ENCODE peak calls at places on chromosomes 2 and 18, in six cellular contexts. X is mesendoderm; N is CD8-positive, alpha-beta memory T cell; U is MM.1S; T is H9; D is CD4-positive, alpha-beta T cell. P is an unnamed sample. For H3K27me3, the result is how much of the 10 kb centered on the place peaks cover.

GRCh38 chr18:49565656-49566055 is 3.8 kb downstream of the LIPG start:
- DNase-seq in U (no peak), X (no peak), D (no peak), N (no peak), T (no peak), P (no peak)

GRCh38 chr2:102488063-102488462 is 15.0 kb downstream of the SLC9A4 start:
- DNase-seq in U (no peak), X (peak), D (no peak), T (no peak), N (no peak), P (no peak)

GRCh38 chr2:121103969-121104368 is 181.0 kb downstream of the TFCP2L1 start:
- DNase-seq in U (no peak), N (no peak), X (peak), T (no peak), D (no peak), P (no peak)

GRCh38 chr2:109318949-109319342 is 189.9 kb downstream of the SH3RF3 start:
- DNase-seq in D (no peak), T (no peak), X (no peak), N (no peak), U (no peak), P (no peak)

GRCh38 chr2:239253264-239253663 is 147.6 kb downstream of the HDAC4 start:
- DNase-seq in T (no peak), X (no peak), N (no peak), D (no peak), U (no peak), P (no peak)

GRCh38 chr2:185833864-185834263 is 95.3 kb downstream of the FSIP2 start:
- DNase-seq in T (no peak), U (no peak), N (no peak), X (no peak), D (no peak), P (no peak)

GRCh38 chr2:39313575-39313974 is 69.8 kb upstream of the CDKL4 start:
- DNase-seq in N (no peak), X (no peak), U (no peak), T (no peak), D (no peak), P (no peak)

GRCh38 chr2:54531558-54531957 is 75.4 kb downstream of the SPTBN1 start:
- DNase-seq in N (no peak), T (no peak), U (no peak), D (no peak), X (no peak), P (no peak)

GRCh38 chr2:204486855-204487254 is 58.4 kb upstream of the PARD3B start:
- DNase-seq in T (no peak), U (no peak), X (no peak), D (no peak), N (no peak), P (no peak)

GRCh38 chr2:1769703-1770422 is 25.5 kb upstream of the PXDN start:
- DNase-seq in N (peak), U (peak), D (peak), X (peak), T (peak), P (peak)

GRCh38 chr2:128505150-128505490 is 186.5 kb upstream of the HS6ST1 start:
- DNase-seq in X (no peak), U (no peak), T (no peak), N (no peak), D (no peak), P (no peak)

GRCh38 chr2:149021271-149021719 is 17.2 kb upstream of the LYPD6B start:
- DNase-seq in T (no peak), X (no peak), U (peak), N (no peak), D (no peak), P (no peak)

GRCh38 chr2:215671691-215672090 is 235.8 kb upstream of the FN1 start:
- DNase-seq in D (no peak), X (no peak), T (no peak), N (no peak), U (no peak), P (no peak)

GRCh38 chr2:234917245-234917975 is 34.4 kb upstream of the SH3BP4 start:
- DNase-seq in N (no peak), X (peak), U (no peak), D (no peak), T (no peak), P (peak)

GRCh38 chr2:102082591-102083586 is 59.7 kb upstream of the IL1R1 start:
- DNase-seq in X (no peak), U (no peak), D (no peak), N (peak), T (no peak), P (peak)

GRCh38 chr2:219116776-219117646 is 43.6 kb downstream of the NHEJ1 start:
- DNase-seq in D (no peak), U (no peak), N (no peak), X (no peak), T (no peak), P (no peak)

GRCh38 chr18:35610089-35610488 is 28.5 kb downstream of the GALNT1 start:
- DNase-seq in X (peak), U (no peak), N (no peak), T (no peak), D (no peak), P (no peak)

GRCh38 chr2:216349366-216349765 is 22.9 kb downstream of the MARCHF4 start:
- DNase-seq in D (no peak), X (peak), U (no peak), N (no peak), T (peak), P (no peak)

GRCh38 chr2:194343167-194343566 is 1313.9 kb upstream of the SLC39A10 start:
- DNase-seq in T (no peak), X (no peak), U (no peak), N (no peak), D (no peak), P (no peak)

GRCh38 chr18:76364282-76365259 is 130.5 kb downstream of the ZNF516 start:
- DNase-seq in U (peak), T (no peak), N (no peak), X (no peak), D (no peak), P (no peak)

GRCh38 chr2:165573534-165574461 is 104.3 kb downstream of the CSRNP3 start:
- DNase-seq in U (no peak), X (peak), N (no peak), T (peak), D (no peak), P (peak)

GRCh38 chr18:37986665-37987064 is 421.1 kb upstream of the CELF4 start:
- DNase-seq in T (no peak), N (no peak), X (no peak), U (no peak), D (no peak), P (no peak)

GRCh38 chr2:20585710-20586378 is 65.1 kb downstream of the HS1BP3 start:
- DNase-seq in U (no peak), N (no peak), D (no peak), T (no peak), X (no peak), P (no peak)

GRCh38 chr2:222809582-222809981 is 51.3 kb upstream of the ACSL3 start:
- DNase-seq in T (no peak), X (no peak), N (no peak), U (no peak), D (no peak), P (no peak)

GRCh38 chr2:63872571-63873328 is 31.1 kb downstream of the UGP2 start:
- DNase-seq in D (no peak), U (no peak), T (no peak), X (no peak), N (no peak), P (no peak)

DNA sequence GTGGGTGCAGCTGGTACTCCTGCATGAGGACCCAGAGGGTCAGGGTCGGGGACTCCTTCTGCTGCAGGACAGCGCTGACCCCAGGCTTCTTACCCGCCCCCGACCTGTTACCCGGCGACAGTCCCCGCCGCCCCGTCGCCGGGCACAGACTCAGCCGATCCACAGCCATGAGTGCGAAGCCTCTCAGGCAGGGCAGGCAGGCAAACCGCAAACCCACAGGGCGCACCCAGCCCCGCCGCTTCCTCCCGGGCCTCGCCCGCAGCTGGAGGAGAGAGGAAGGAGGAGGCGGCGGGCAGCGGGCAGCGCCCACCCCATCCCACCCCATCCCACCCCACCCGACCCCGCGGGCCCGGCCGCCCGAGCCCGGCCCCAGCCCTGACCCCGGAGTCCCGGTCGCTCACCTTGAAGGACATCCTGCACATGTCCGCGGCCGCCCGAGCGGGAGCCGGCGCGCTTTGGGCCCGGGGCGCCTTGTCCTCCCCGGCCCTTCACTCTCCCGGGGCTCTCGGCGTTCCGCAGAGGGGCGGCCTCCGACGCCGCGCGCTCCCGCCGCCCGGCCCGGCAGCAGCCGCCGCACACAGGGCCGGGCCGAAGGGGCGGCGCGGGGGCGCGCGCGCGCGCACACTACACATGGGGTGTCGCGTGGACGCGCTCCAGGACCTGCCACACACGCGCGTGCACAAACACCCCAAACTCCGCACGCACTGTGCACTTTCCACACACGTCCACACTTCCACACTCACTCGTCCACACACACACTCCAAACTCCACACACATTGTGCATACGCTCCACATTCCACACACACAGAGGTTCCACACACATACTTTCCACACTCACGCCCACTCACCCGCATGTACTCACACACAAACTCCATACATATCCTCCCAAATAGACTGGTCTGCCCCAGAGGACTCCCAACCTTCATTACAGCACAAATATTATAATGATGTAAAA is at the start of gene ANKRD29:
- DNase-seq in X (peak), N (peak), U (peak), D (peak), T (peak), P (peak)
- H3K27me3 ChIP-seq in X (under half), N (under half), U (under half), D (under half), T (under half), P (under half)

DNA sequence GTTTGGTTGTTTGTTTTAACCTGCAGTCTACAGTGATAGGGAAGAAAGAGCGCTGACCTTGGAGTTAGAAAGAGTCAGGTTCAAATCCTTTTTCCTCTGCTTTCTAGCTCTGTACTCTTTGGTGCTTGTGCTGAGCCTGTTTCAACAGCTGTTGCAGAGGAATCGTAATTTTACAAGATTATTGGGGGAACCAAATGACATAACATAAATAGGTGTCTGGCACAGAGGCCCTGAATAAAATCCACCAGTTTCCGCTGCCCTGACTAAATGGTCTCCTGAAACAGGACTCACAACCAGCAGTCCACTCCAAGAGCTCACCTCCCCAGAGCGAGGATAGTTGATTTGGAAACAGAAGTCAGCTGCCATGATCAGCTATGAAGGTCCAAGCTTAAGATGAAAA is 125.0 kb upstream of the CDC42EP3 start:
- DNase-seq in X (no peak), T (no peak), N (no peak), U (no peak), D (no peak), P (no peak)
- H3K27me3 ChIP-seq in X (under half), T (under half), N (under half), U (under half), D (under half), P (under half)

GRCh38 chr18:78786776-78787175 is 192.8 kb upstream of the SALL3 start:
- DNase-seq in X (no peak), T (no peak), N (no peak), U (no peak), D (no peak), P (no peak)

GRCh38 chr18:78790511-78790910 is 189.1 kb upstream of the SALL3 start:
- DNase-seq in U (no peak), N (no peak), D (no peak), X (no peak), T (no peak), P (no peak)

GRCh38 chr18:78787751-78788150 is 191.9 kb upstream of the SALL3 start:
- DNase-seq in D (no peak), X (no peak), T (no peak), N (no peak), U (no peak), P (no peak)

GRCh38 chr18:78789850-78790249 is 189.8 kb upstream of the SALL3 start:
- DNase-seq in N (no peak), T (no peak), U (no peak), D (no peak), X (no peak), P (no peak)

DNA sequence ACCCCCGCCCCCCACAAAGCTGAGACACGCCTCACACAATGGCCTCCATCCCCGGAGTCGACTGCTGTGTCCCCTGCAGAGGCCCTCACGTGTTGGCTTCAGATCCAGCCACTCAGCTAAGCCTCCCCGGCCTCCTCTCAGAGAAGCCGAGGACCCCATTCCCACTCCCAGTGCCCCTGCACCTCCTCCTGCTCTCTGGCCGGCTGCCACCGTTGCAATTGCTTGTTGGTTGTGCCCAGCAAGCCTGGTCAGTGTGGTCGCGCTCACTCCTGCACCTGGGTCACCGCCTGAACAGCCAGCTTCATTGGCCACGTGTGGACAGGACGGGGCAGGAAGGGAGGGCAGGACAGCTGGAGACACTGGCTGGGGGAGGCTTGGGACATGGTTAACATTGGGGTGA is 191.5 kb upstream of the SALL3 start:
- DNase-seq in D (no peak), X (no peak), U (no peak), T (no peak), N (no peak), P (no peak)
- H3K27me3 ChIP-seq in D (under half), X (under half), U (under half), T (under half), N (under half), P (under half)

GRCh38 chr2:72926368-72926767 is 9.0 kb downstream of the EMX1 start:
- DNase-seq in D (no peak), T (peak), U (no peak), X (no peak), N (no peak), P (no peak)

GRCh38 chr2:72925328-72925943 is 8.1 kb downstream of the EMX1 start:
- DNase-seq in U (no peak), D (no peak), X (no peak), T (peak), N (no peak), P (no peak)

GRCh38 chr2:72929010-72929409 is 11.7 kb downstream of the EMX1 start:
- DNase-seq in U (no peak), N (no peak), T (no peak), D (no peak), X (no peak), P (no peak)

GRCh38 chr2:72927066-72927465 is 9.7 kb downstream of the EMX1 start:
- DNase-seq in U (no peak), D (no peak), T (no peak), X (no peak), N (no peak), P (no peak)

DNA sequence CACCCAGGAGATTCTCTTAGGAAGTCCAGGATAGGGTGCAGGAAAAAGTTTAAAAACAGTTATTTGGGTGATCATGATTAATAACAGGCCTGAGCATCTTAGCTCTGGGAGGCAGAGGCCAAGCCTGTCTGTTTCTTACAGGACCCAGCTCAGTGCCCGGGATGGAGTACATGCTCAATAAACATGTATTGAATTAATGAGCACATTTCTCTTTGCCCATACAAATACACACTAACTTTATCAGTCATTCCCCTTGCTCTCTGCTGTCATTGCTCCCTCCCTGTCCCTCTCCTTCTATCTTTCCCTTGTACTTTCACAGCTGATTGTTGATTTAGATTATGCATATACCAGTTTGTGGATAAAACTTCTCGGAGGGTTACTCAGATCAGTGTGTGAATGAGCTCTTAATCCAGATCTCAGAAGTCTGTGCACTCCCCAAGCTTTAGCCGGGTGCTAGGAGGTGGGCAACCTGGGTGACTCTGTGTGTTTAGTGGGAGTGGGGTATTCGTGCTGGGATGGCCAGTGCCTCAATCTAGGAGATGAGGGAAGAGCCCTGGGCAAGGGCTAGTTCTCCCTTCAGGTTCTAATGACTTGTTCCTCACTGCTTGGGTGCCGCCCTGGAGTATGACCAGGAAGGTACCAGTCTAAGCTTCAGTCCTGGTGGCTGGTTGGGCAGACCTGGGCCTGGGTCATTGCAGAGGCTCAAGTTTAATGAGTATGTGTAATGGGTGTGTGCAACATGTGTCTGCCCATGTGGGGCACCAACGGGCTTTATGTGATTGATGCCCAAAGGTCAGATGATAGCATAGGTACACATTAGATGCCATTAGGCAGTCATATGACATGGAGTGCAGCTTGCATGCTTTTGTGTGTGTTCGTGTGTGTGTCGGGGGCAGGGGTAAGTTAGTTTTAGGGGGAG is 10.6 kb downstream of the EMX1 start:
- DNase-seq in U (no peak), X (no peak), T (peak), N (no peak), D (no peak), P (no peak)
- H3K27me3 ChIP-seq in U (under half), X (under half), T (half or more), N (under half), D (half or more), P (half or more)

DNA sequence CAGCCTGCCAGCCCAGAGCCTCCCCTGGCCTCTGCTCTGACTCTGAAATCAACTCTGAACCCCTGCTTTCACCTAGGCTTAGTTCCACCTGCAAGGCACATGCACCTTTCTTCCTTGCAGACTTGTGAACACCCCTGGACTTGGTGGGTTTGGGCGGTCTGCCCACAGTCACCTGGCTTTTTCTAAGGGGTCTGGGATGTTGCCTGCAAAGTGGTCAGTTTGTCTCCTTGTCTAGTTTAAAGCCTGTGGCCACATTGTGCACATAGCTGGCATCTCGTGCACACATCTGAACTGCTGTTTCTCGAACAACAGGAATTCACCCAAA is 108.6 kb downstream of the TMEM18 start:
- DNase-seq in U (no peak), T (no peak), N (no peak), X (no peak), D (no peak), P (no peak)
- H3K27me3 ChIP-seq in U (under half), T (under half), N (under half), X (under half), D (under half), P (under half)

DNA sequence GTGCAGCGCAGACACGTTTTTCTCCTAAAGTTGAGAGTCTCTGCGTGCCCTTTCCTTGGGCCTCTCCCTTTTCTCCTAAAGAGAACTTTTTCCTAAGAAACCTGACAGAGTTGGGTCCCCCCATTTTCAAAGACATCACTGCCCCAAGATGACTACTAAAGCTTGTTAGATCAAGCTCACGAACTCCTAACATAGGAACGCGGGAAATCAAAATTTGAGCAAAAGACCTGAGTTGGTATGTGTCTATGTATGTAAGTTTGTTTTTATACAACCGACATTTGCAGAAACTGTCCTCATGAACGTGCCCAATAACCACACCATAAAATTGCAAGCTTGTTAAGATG is 1.3 kb downstream of the HOXD13 start:
- DNase-seq in X (no peak), N (no peak), U (no peak), T (no peak), D (no peak), P (no peak)
- H3K27me3 ChIP-seq in X (half or more), N (half or more), U (under half), T (half or more), D (half or more), P (under half)